ENCODE peak calls at places on chromosome 1, in ten cellular contexts. One of them, this sample, is unnamed.

GRCh38 chr1:37763791-37764741 is 854 bp downstream of the EPHA10 start:
- DNase-seq in heart right ventricle: no peak
- DNase-seq in iPS-NIHi11: peak; percentile 90
- DNase-seq in putamen: no peak
- DNase-seq in NCI-H2081: no peak
- DNase-seq in anterior cingulate cortex: peak; percentile 7
- DNase-seq in activated CD4-positive, alpha-beta memory T cell treated with anti-CD3 and anti-CD28 coated beads for 36 hours: peak; percentile 66
- DNase-seq in fibroblast of the aortic adventitia: peak; percentile 45
- DNase-seq in EH: peak; percentile 46
- DNase-seq in iris pigment epithelial cell: peak; percentile 39
- DNase-seq in this sample: peak; percentile 78

GRCh38 chr1:41626616-41627375 is 142.3 kb upstream of the EDN2 start:
- DNase-seq in NCI-H2081: no peak
- DNase-seq in iPS-NIHi11: no peak
- DNase-seq in heart right ventricle: no peak
- DNase-seq in iris pigment epithelial cell: no peak
- DNase-seq in fibroblast of the aortic adventitia: peak; percentile 25
- DNase-seq in EH: peak; percentile 59
- DNase-seq in anterior cingulate cortex: no peak
- DNase-seq in putamen: no peak
- DNase-seq in activated CD4-positive, alpha-beta memory T cell treated with anti-CD3 and anti-CD28 coated beads for 36 hours: peak; percentile 88
- DNase-seq in this sample: no peak

GRCh38 chr1:65198095-65198494 is 50.1 kb downstream of the AK4 start:
- DNase-seq in iPS-NIHi11: no peak
- DNase-seq in anterior cingulate cortex: no peak
- DNase-seq in fibroblast of the aortic adventitia: peak; percentile 41
- DNase-seq in iris pigment epithelial cell: no peak
- DNase-seq in putamen: no peak
- DNase-seq in activated CD4-positive, alpha-beta memory T cell treated with anti-CD3 and anti-CD28 coated beads for 36 hours: no peak
- DNase-seq in NCI-H2081: no peak
- DNase-seq in heart right ventricle: no peak
- DNase-seq in EH: no peak
- DNase-seq in this sample: no peak

GRCh38 chr1:178513278-178513983 is 522 bp downstream of the TEX35 start:
- DNase-seq in iris pigment epithelial cell: peak; percentile 17
- DNase-seq in heart right ventricle: peak; percentile 56
- DNase-seq in activated CD4-positive, alpha-beta memory T cell treated with anti-CD3 and anti-CD28 coated beads for 36 hours: no peak
- DNase-seq in iPS-NIHi11: no peak
- DNase-seq in NCI-H2081: no peak
- DNase-seq in anterior cingulate cortex: no peak
- DNase-seq in fibroblast of the aortic adventitia: peak; percentile 48
- DNase-seq in putamen: no peak
- DNase-seq in EH: peak; percentile 60
- DNase-seq in this sample: no peak

GRCh38 chr1:43872280-43872679 is 61.3 kb upstream of the ARTN start:
- DNase-seq in heart right ventricle: no peak
- DNase-seq in anterior cingulate cortex: no peak
- DNase-seq in putamen: no peak
- DNase-seq in EH: peak; percentile 22
- DNase-seq in iPS-NIHi11: no peak
- DNase-seq in NCI-H2081: no peak
- DNase-seq in activated CD4-positive, alpha-beta memory T cell treated with anti-CD3 and anti-CD28 coated beads for 36 hours: no peak
- DNase-seq in iris pigment epithelial cell: no peak
- DNase-seq in fibroblast of the aortic adventitia: no peak
- DNase-seq in this sample: no peak

GRCh38 chr1:197994907-197995407 is 77.8 kb downstream of the LHX9 start:
- DNase-seq in NCI-H2081: no peak
- DNase-seq in iPS-NIHi11: no peak
- DNase-seq in heart right ventricle: no peak
- DNase-seq in anterior cingulate cortex: no peak
- DNase-seq in EH: no peak
- DNase-seq in putamen: no peak
- DNase-seq in iris pigment epithelial cell: no peak
- DNase-seq in fibroblast of the aortic adventitia: no peak
- DNase-seq in activated CD4-positive, alpha-beta memory T cell treated with anti-CD3 and anti-CD28 coated beads for 36 hours: no peak
- DNase-seq in this sample: no peak

GRCh38 chr1:243471754-243472725 is 216.2 kb downstream of the SDCCAG8 start:
- DNase-seq in heart right ventricle: no peak
- DNase-seq in EH: peak; percentile 24
- DNase-seq in activated CD4-positive, alpha-beta memory T cell treated with anti-CD3 and anti-CD28 coated beads for 36 hours: no peak
- DNase-seq in putamen: no peak
- DNase-seq in NCI-H2081: no peak
- DNase-seq in iPS-NIHi11: no peak
- DNase-seq in fibroblast of the aortic adventitia: no peak
- DNase-seq in anterior cingulate cortex: no peak
- DNase-seq in iris pigment epithelial cell: peak; percentile 42
- DNase-seq in this sample: no peak

GRCh38 chr1:221397606-221398005 is 344.3 kb downstream of the DUSP10 start:
- DNase-seq in EH: no peak
- DNase-seq in putamen: no peak
- DNase-seq in fibroblast of the aortic adventitia: no peak
- DNase-seq in heart right ventricle: no peak
- DNase-seq in iris pigment epithelial cell: peak; percentile 4
- DNase-seq in iPS-NIHi11: no peak
- DNase-seq in NCI-H2081: no peak
- DNase-seq in activated CD4-positive, alpha-beta memory T cell treated with anti-CD3 and anti-CD28 coated beads for 36 hours: no peak
- DNase-seq in anterior cingulate cortex: no peak
- DNase-seq in this sample: no peak

GRCh38 chr1:227791425-227792090 is 23.9 kb upstream of the PRSS38 start:
- DNase-seq in anterior cingulate cortex: no peak
- DNase-seq in EH: no peak
- DNase-seq in activated CD4-positive, alpha-beta memory T cell treated with anti-CD3 and anti-CD28 coated beads for 36 hours: no peak
- DNase-seq in putamen: no peak
- DNase-seq in fibroblast of the aortic adventitia: no peak
- DNase-seq in NCI-H2081: no peak
- DNase-seq in iPS-NIHi11: no peak
- DNase-seq in iris pigment epithelial cell: no peak
- DNase-seq in heart right ventricle: no peak
- DNase-seq in this sample: no peak

GRCh38 chr1:154148787-154149186 is 6.1 kb downstream of the NUP210L start:
- DNase-seq in heart right ventricle: no peak
- DNase-seq in fibroblast of the aortic adventitia: no peak
- DNase-seq in iPS-NIHi11: no peak
- DNase-seq in EH: no peak
- DNase-seq in NCI-H2081: no peak
- DNase-seq in putamen: no peak
- DNase-seq in anterior cingulate cortex: no peak
- DNase-seq in activated CD4-positive, alpha-beta memory T cell treated with anti-CD3 and anti-CD28 coated beads for 36 hours: peak; percentile 20
- DNase-seq in iris pigment epithelial cell: no peak
- DNase-seq in this sample: no peak

GRCh38 chr1:98761238-98761637 is 99.7 kb downstream of the SNX7 start:
- DNase-seq in fibroblast of the aortic adventitia: no peak
- DNase-seq in EH: peak; percentile 2
- DNase-seq in activated CD4-positive, alpha-beta memory T cell treated with anti-CD3 and anti-CD28 coated beads for 36 hours: no peak
- DNase-seq in heart right ventricle: no peak
- DNase-seq in putamen: no peak
- DNase-seq in NCI-H2081: no peak
- DNase-seq in iPS-NIHi11: peak; percentile 31
- DNase-seq in iris pigment epithelial cell: peak; percentile 6
- DNase-seq in anterior cingulate cortex: no peak
- DNase-seq in this sample: no peak

GRCh38 chr1:185044981-185045792 is at the start of gene RNF2:
- DNase-seq in NCI-H2081: peak; percentile 84
- DNase-seq in iris pigment epithelial cell: peak; percentile 79
- DNase-seq in anterior cingulate cortex: peak; percentile 60
- DNase-seq in iPS-NIHi11: peak; percentile 94
- DNase-seq in EH: peak; percentile 79
- DNase-seq in putamen: peak; percentile 82
- DNase-seq in fibroblast of the aortic adventitia: peak; percentile 68
- DNase-seq in activated CD4-positive, alpha-beta memory T cell treated with anti-CD3 and anti-CD28 coated beads for 36 hours: peak; percentile 85
- DNase-seq in heart right ventricle: peak; percentile 85
- DNase-seq in this sample: peak; percentile 78

GRCh38 chr1:200438911-200439310 is 29.1 kb upstream of the ZNF281 start:
- DNase-seq in fibroblast of the aortic adventitia: peak; percentile 53
- DNase-seq in iPS-NIHi11: no peak
- DNase-seq in anterior cingulate cortex: no peak
- DNase-seq in iris pigment epithelial cell: peak; percentile 70
- DNase-seq in putamen: no peak
- DNase-seq in NCI-H2081: no peak
- DNase-seq in heart right ventricle: no peak
- DNase-seq in activated CD4-positive, alpha-beta memory T cell treated with anti-CD3 and anti-CD28 coated beads for 36 hours: no peak
- DNase-seq in EH: peak; percentile 77
- DNase-seq in this sample: no peak

GRCh38 chr1:184285401-184286087 is 101.3 kb upstream of the C1orf21 start:
- DNase-seq in putamen: no peak
- DNase-seq in anterior cingulate cortex: no peak
- DNase-seq in iPS-NIHi11: no peak
- DNase-seq in EH: no peak
- DNase-seq in heart right ventricle: no peak
- DNase-seq in fibroblast of the aortic adventitia: no peak
- DNase-seq in iris pigment epithelial cell: no peak
- DNase-seq in NCI-H2081: no peak
- DNase-seq in activated CD4-positive, alpha-beta memory T cell treated with anti-CD3 and anti-CD28 coated beads for 36 hours: no peak
- DNase-seq in this sample: no peak

GRCh38 chr1:154906621-154907081 is 29.9 kb downstream of the PMVK start:
- DNase-seq in EH: peak; percentile 37
- DNase-seq in NCI-H2081: peak; percentile 17
- DNase-seq in fibroblast of the aortic adventitia: no peak
- DNase-seq in anterior cingulate cortex: no peak
- DNase-seq in heart right ventricle: no peak
- DNase-seq in putamen: no peak
- DNase-seq in activated CD4-positive, alpha-beta memory T cell treated with anti-CD3 and anti-CD28 coated beads for 36 hours: no peak
- DNase-seq in iPS-NIHi11: no peak
- DNase-seq in iris pigment epithelial cell: no peak
- DNase-seq in this sample: no peak

GRCh38 chr1:44640178-44640865 is 34.0 kb downstream of the TMEM53 start:
- DNase-seq in heart right ventricle: no peak
- DNase-seq in EH: no peak
- DNase-seq in anterior cingulate cortex: no peak
- DNase-seq in NCI-H2081: peak; percentile 88
- DNase-seq in putamen: peak; percentile 68
- DNase-seq in activated CD4-positive, alpha-beta memory T cell treated with anti-CD3 and anti-CD28 coated beads for 36 hours: no peak
- DNase-seq in iris pigment epithelial cell: no peak
- DNase-seq in fibroblast of the aortic adventitia: no peak
- DNase-seq in iPS-NIHi11: no peak
- DNase-seq in this sample: no peak

GRCh38 chr1:91549041-91549735 is 48.5 kb downstream of the CDC7 start:
- DNase-seq in anterior cingulate cortex: no peak
- DNase-seq in activated CD4-positive, alpha-beta memory T cell treated with anti-CD3 and anti-CD28 coated beads for 36 hours: peak; percentile 53
- DNase-seq in iPS-NIHi11: no peak
- DNase-seq in putamen: no peak
- DNase-seq in NCI-H2081: no peak
- DNase-seq in iris pigment epithelial cell: no peak
- DNase-seq in EH: no peak
- DNase-seq in fibroblast of the aortic adventitia: no peak
- DNase-seq in heart right ventricle: no peak
- DNase-seq in this sample: no peak

GRCh38 chr1:94819945-94820746 is at the start of gene SLC44A3:
- DNase-seq in fibroblast of the aortic adventitia: peak; percentile 30
- DNase-seq in EH: peak; percentile 57
- DNase-seq in NCI-H2081: peak; percentile 44
- DNase-seq in putamen: no peak
- DNase-seq in iris pigment epithelial cell: peak; percentile 45
- DNase-seq in activated CD4-positive, alpha-beta memory T cell treated with anti-CD3 and anti-CD28 coated beads for 36 hours: peak; percentile 34
- DNase-seq in anterior cingulate cortex: no peak
- DNase-seq in heart right ventricle: peak; percentile 54
- DNase-seq in iPS-NIHi11: peak; percentile 78
- DNase-seq in this sample: no peak

This sample was measured in dorsolateral prefrontal cortex.